ENCODE peak calls at places on chromosomes 3 and 15, in nine cellular contexts. Z is NCI-H345; V is stimulated activated CD8-positive, alpha-beta memory T cell treated with anti-CD3 and anti-CD28 coated beads, Interleukin-7, amount 100 ng/mL, for 4 hours; W is activated T-cell treated with anti-CD3 and anti-CD28 coated beads for 4 hours; S is mesenchymal stem cell; B is GM04504; M is KBM-7; P is SK-N-SH; X is NCI-H774. E is an unnamed sample.

GRCh38 chr15:81105521-81105920 is 28.5 kb upstream of the CFAP161 start:
- DNase-seq in P (no peak), W (no peak), M (no peak), Z (no peak), X (no peak), B (no peak), S (no peak), V (no peak), E (peak)

GRCh38 chr15:38745136-38745535 is 180.5 kb upstream of the RASGRP1 start:
- DNase-seq in M (no peak), P (no peak), Z (no peak), B (peak), S (peak), V (no peak), X (no peak), W (no peak), E (no peak)

GRCh38 chr3:98657429-98657828 is 64.0 kb upstream of the CPOX start:
- DNase-seq in S (no peak), Z (no peak), V (peak), W (no peak), P (peak), B (no peak), M (no peak), X (peak), E (no peak)

GRCh38 chr3:194259982-194260856 is 90.9 kb downstream of the CPN2 start:
- DNase-seq in W (no peak), Z (no peak), X (no peak), P (no peak), B (no peak), S (peak), V (no peak), M (no peak), E (no peak)

GRCh38 chr3:125318859-125319258 is 56.3 kb downstream of the ZNF148 start:
- DNase-seq in X (no peak), M (no peak), V (no peak), W (no peak), P (no peak), B (no peak), S (no peak), Z (no peak), E (no peak)

GRCh38 chr15:77455696-77456293 is 35.1 kb downstream of the HMG20A start:
- DNase-seq in S (peak), X (no peak), Z (no peak), P (no peak), W (no peak), M (no peak), B (peak), V (no peak), E (no peak)

GRCh38 chr3:117633207-117633606 is 923.6 kb downstream of the TUSC7 start:
- DNase-seq in X (no peak), M (no peak), Z (no peak), S (no peak), V (no peak), B (no peak), P (no peak), W (no peak), E (no peak)

GRCh38 chr3:30356901-30357753 is 249.3 kb upstream of the TGFBR2 start:
- DNase-seq in P (no peak), B (no peak), M (no peak), S (no peak), V (no peak), W (no peak), Z (no peak), X (no peak), E (no peak)

GRCh38 chr15:21270474-21270873 is 169.8 kb downstream of the POTEB3 start:
- DNase-seq in M (no peak), S (no peak), B (no peak), Z (no peak), P (no peak), W (no peak), X (no peak), V (no peak), E (no peak)

GRCh38 chr3:20648921-20649381 is 462.9 kb upstream of the SGO1 start:
- DNase-seq in M (no peak), W (no peak), X (no peak), B (no peak), S (no peak), V (no peak), Z (no peak), P (no peak), E (no peak)

GRCh38 chr15:38243278-38243677 is 9.4 kb upstream of the SPRED1 start:
- DNase-seq in S (no peak), M (no peak), X (no peak), Z (no peak), P (no peak), V (no peak), W (no peak), B (no peak), E (no peak)

GRCh38 chr15:59282515-59283337 is 76.1 kb downstream of the LDHAL6B start:
- DNase-seq in P (peak), Z (no peak), X (no peak), M (no peak), B (no peak), W (no peak), S (no peak), V (no peak), E (no peak)

GRCh38 chr15:56931674-56932507 is 13.4 kb downstream of the TCF12 start:
- DNase-seq in S (no peak), P (no peak), V (no peak), M (peak), X (no peak), Z (no peak), W (no peak), B (no peak), E (no peak)

GRCh38 chr15:70974004-70974832 is 81.6 kb downstream of the LRRC49 start:
- DNase-seq in V (no peak), W (no peak), S (peak), M (peak), X (no peak), P (no peak), B (no peak), Z (no peak), E (no peak)

GRCh38 chr3:112074616-112075497 is 11.3 kb upstream of the C3orf52 start:
- DNase-seq in X (no peak), W (no peak), B (peak), M (no peak), S (peak), Z (peak), V (no peak), P (no peak), E (no peak)

GRCh38 chr3:165518346-165518745 is 318.9 kb downstream of the BCHE start:
- DNase-seq in M (no peak), S (peak), X (no peak), Z (no peak), P (no peak), W (no peak), B (no peak), V (no peak), E (peak)

GRCh38 chr3:123276346-123276745 is 74.6 kb downstream of the SEC22A start:
- DNase-seq in S (no peak), P (no peak), B (no peak), M (no peak), W (no peak), V (no peak), X (no peak), Z (no peak), E (no peak)

GRCh38 chr3:181868576-181868975 is 156.9 kb downstream of the SOX2 start:
- DNase-seq in W (no peak), S (no peak), B (no peak), Z (no peak), X (peak), P (no peak), M (no peak), V (no peak), E (peak)

GRCh38 chr15:32659340-32659831 is 17.9 kb downstream of the SCG5 start:
- DNase-seq in V (no peak), W (no peak), X (no peak), P (peak), Z (peak), M (no peak), B (peak), S (peak), E (no peak)

GRCh38 chr3:7800006-7800780 is 701.4 kb upstream of the LMCD1 start:
- DNase-seq in M (peak), Z (no peak), X (no peak), P (peak), S (no peak), B (no peak), V (no peak), W (no peak), E (no peak)

GRCh38 chr15:44381223-44381622 is 46.2 kb upstream of the CTDSPL2 start:
- DNase-seq in W (no peak), X (no peak), P (no peak), Z (no peak), B (no peak), M (peak), S (no peak), V (no peak), E (no peak)

GRCh38 chr15:29942144-29942543 is 119.9 kb upstream of the TJP1 start:
- DNase-seq in P (peak), V (no peak), W (no peak), X (no peak), M (no peak), S (no peak), Z (no peak), B (no peak), E (no peak)

E was measured in NCI-H1436.